ENCODE peak calls at places on chromosome 1, in nine cellular contexts. I is ELR; Z is GM23248; S is activated T-cell treated with anti-CD3 and anti-CD28 coated beads, Interleukin-2, amount 50 U/mL, for 72 hours; P is NCI-H1105; G is NT2/D1; O is cardiac muscle cell; A is amniotic stem cell; Q is MG63. V is an unnamed sample.
A peak's percentile ranks its signal among the peaks of the same experiment; 100 is the strongest.

GRCh38 chr1:173297798-173298391 is 90.8 kb upstream of the TNFSF4 start:
- DNase-seq in I (no peak), Z (no peak), S (peak; percentile 64), P (no peak), G (no peak), O (no peak), A (no peak), Q (no peak), V (no peak)

GRCh38 chr1:42479621-42480020 is 16.5 kb downstream of the CCDC30 start:
- DNase-seq in I (peak; percentile 67), Z (peak; percentile 45), S (no peak), P (no peak), G (no peak), O (peak; percentile 11), A (no peak), Q (no peak), V (peak; percentile 18)

GRCh38 chr1:218294531-218294930 is 9.4 kb downstream of the RRP15 start:
- DNase-seq in I (peak; percentile 62), Z (peak; percentile 57), S (no peak), P (no peak), G (no peak), O (no peak), A (no peak), Q (no peak), V (no peak)

GRCh38 chr1:159203621-159204020 is 1.1 kb upstream of the ACKR1 start:
- DNase-seq in I (no peak), Z (no peak), S (no peak), P (no peak), G (no peak), O (peak; percentile 54), A (no peak), Q (no peak), V (no peak)

GRCh38 chr1:159826436-159827101 is at the start of gene SLAMF8:
- DNase-seq in I (no peak), Z (peak; percentile 40), S (peak; percentile 71), P (no peak), G (no peak), O (peak; percentile 44), A (no peak), Q (no peak), V (no peak)

GRCh38 chr1:103327054-103327719 is 198.3 kb upstream of the RNPC3 start:
- DNase-seq in I (no peak), Z (no peak), S (no peak), P (no peak), G (no peak), O (no peak), A (no peak), Q (no peak), V (no peak)

GRCh38 chr1:241713316-241713715 is 61.2 kb downstream of the WDR64 start:
- DNase-seq in I (no peak), Z (no peak), S (no peak), P (no peak), G (no peak), O (no peak), A (no peak), Q (no peak), V (no peak)

GRCh38 chr1:67777532-67777931 is 55.7 kb downstream of the GNG12 start:
- DNase-seq in I (no peak), Z (no peak), S (no peak), P (no peak), G (no peak), O (no peak), A (no peak), Q (no peak), V (no peak)

GRCh38 chr1:25086518-25087079 is 145.7 kb downstream of the SYF2 start:
- DNase-seq in I (no peak), Z (no peak), S (no peak), P (no peak), G (no peak), O (no peak), A (no peak), Q (no peak), V (no peak)

GRCh38 chr1:229209816-229210215 is 61.1 kb upstream of the RAB4A start:
- DNase-seq in I (no peak), Z (peak; percentile 4), S (no peak), P (no peak), G (no peak), O (peak; percentile 99), A (no peak), Q (no peak), V (no peak)

GRCh38 chr1:201019321-201019977 is 4.1 kb downstream of the KIF21B start:
- DNase-seq in I (peak; percentile 66), Z (peak; percentile 42), S (peak; percentile 90), P (no peak), G (no peak), O (peak; percentile 81), A (no peak), Q (peak; percentile 75), V (no peak)